ENCODE peak calls at places on chromosomes 13 and 19, in seven cellular contexts. S, B, T, K, D, G and R are unnamed samples.

GRCh38 chr13:59250276-59250990 is 913.3 kb downstream of the DIAPH3 start:
- DNase-seq in S (no peak), B (no peak), T (no peak), K (no peak), D (no peak), G (no peak), R (no peak)

GRCh38 chr13:109840201-109840892 is 54.0 kb upstream of the IRS2 start:
- DNase-seq in S (peak; percentile 59), B (peak; percentile 81), T (no peak), K (no peak), D (no peak), G (no peak), R (peak; percentile 49)

GRCh38 chr13:37109080-37109678 is 3.7 kb upstream of the CSNK1A1L start:
- DNase-seq in S (peak; percentile 85), B (peak; percentile 45), T (no peak), K (no peak), D (no peak), G (no peak), R (peak; percentile 55)

GRCh38 chr19:1268392-1269064 is 604 bp upstream of the CIRBP start:
- DNase-seq in S (no peak), B (no peak), T (no peak), K (no peak), D (no peak), G (peak; percentile 48), R (no peak)

GRCh38 chr19:17475541-17476115 is 5.3 kb downstream of the SLC27A1 start:
- DNase-seq in S (peak; percentile 50), B (peak; percentile 75), T (peak; percentile 83), K (no peak), D (no peak), G (peak; percentile 74), R (no peak)

GRCh38 chr13:50731400-50731799 is 112.1 kb downstream of the DLEU7 start:
- DNase-seq in S (peak; percentile 88), B (peak; percentile 86), T (no peak), K (no peak), D (no peak), G (no peak), R (peak; percentile 86)

GRCh38 chr19:51469162-51469561 is 9.2 kb upstream of the CEACAM18 start:
- DNase-seq in S (no peak), B (no peak), T (no peak), K (no peak), D (no peak), G (no peak), R (no peak)

GRCh38 chr19:3132971-3133792 is 2.7 kb upstream of the GNA15 start:
- DNase-seq in S (peak; percentile 37), B (peak; percentile 48), T (no peak), K (peak; percentile 81), D (peak; percentile 59), G (no peak), R (no peak)

GRCh38 chr19:16899566-16900075 is 10.8 kb downstream of the F2RL3 start:
- DNase-seq in S (peak; percentile 49), B (no peak), T (no peak), K (peak; percentile 80), D (no peak), G (no peak), R (peak; percentile 62)

GRCh38 chr13:93715866-93716265 is 489.3 kb downstream of the GPC6 start:
- DNase-seq in S (peak; percentile 24), B (no peak), T (no peak), K (no peak), D (no peak), G (no peak), R (peak; percentile 44)

GRCh38 chr19:50794778-50795664 is 4.8 kb downstream of the ACP4 start:
- DNase-seq in S (no peak), B (no peak), T (no peak), K (no peak), D (no peak), G (no peak), R (peak; percentile 39)

GRCh38 chr13:111586291-111586690 is 265.8 kb downstream of the TEX29 start:
- DNase-seq in S (no peak), B (no peak), T (no peak), K (no peak), D (no peak), G (no peak), R (no peak)

GRCh38 chr13:37263881-37264280 is 158.4 kb upstream of the CSNK1A1L start:
- DNase-seq in S (no peak), B (no peak), T (no peak), K (no peak), D (no peak), G (no peak), R (no peak)

GRCh38 chr13:50576156-50576555 is 267.3 kb downstream of the DLEU7 start:
- DNase-seq in S (no peak), B (no peak), T (peak; percentile 78), K (no peak), D (no peak), G (peak; percentile 83), R (no peak)

GRCh38 chr19:35271546-35271945 is 2.8 kb downstream of the USF2 start:
- DNase-seq in S (no peak), B (no peak), T (no peak), K (no peak), D (no peak), G (no peak), R (no peak)

GRCh38 chr13:27371932-27372331 is 52.5 kb upstream of the GTF3A start:
- DNase-seq in S (no peak), B (no peak), T (peak; percentile 94), K (no peak), D (no peak), G (peak; percentile 93), R (no peak)

GRCh38 chr19:12126707-12127106 is 13.4 kb downstream of the ZNF20 start:
- DNase-seq in S (peak; percentile 47), B (no peak), T (peak; percentile 17), K (no peak), D (peak; percentile 11), G (no peak), R (peak; percentile 6)

GRCh38 chr13:111204438-111205177 is 89.5 kb downstream of the ARHGEF7 start:
- DNase-seq in S (peak; percentile 76), B (peak; percentile 70), T (peak; percentile 55), K (no peak), D (no peak), G (no peak), R (peak; percentile 76)

GRCh38 chr19:51091895-51092873 is 9.5 kb upstream of the KLK14 start:
- DNase-seq in S (no peak), B (no peak), T (no peak), K (no peak), D (no peak), G (no peak), R (no peak)

GRCh38 chr19:3580156-3580955 is 4.9 kb upstream of the GIPC3 start:
- DNase-seq in S (peak; percentile 97), B (peak; percentile 98), T (no peak), K (no peak), D (no peak), G (no peak), R (peak; percentile 81)

GRCh38 chr13:77310579-77311279 is 16.2 kb downstream of the MYCBP2 start:
- DNase-seq in S (peak; percentile 31), B (no peak), T (no peak), K (no peak), D (no peak), G (no peak), R (no peak)

GRCh38 chr19:6126335-6126974 is 9.0 kb upstream of the ACSBG2 start:
- DNase-seq in S (peak; percentile 81), B (peak; percentile 63), T (no peak), K (peak; percentile 60), D (no peak), G (no peak), R (peak; percentile 81)

GRCh38 chr19:8490395-8490760 is 12.1 kb downstream of the PRAM1 start:
- DNase-seq in S (no peak), B (no peak), T (no peak), K (no peak), D (no peak), G (no peak), R (no peak)

GRCh38 chr19:8489591-8490394 is 12.6 kb downstream of the PRAM1 start:
- DNase-seq in S (no peak), B (no peak), T (no peak), K (no peak), D (no peak), G (no peak), R (peak; percentile 41)

GRCh38 chr19:8490873-8491272 is 11.6 kb downstream of the PRAM1 start:
- DNase-seq in S (no peak), B (no peak), T (no peak), K (no peak), D (no peak), G (no peak), R (no peak)

GRCh38 chr19:8494158-8494557 is 8.3 kb downstream of the PRAM1 start:
- DNase-seq in S (no peak), B (no peak), T (no peak), K (no peak), D (no peak), G (no peak), R (no peak)

GRCh38 chr19:8491574-8491973 is 10.9 kb downstream of the PRAM1 start:
- DNase-seq in S (no peak), B (no peak), T (no peak), K (no peak), D (no peak), G (no peak), R (no peak)
- TF ChIP-seq CTCF in S (no peak), B (no peak), T (peak; percentile 4), K (no peak), D (no peak), G (no peak), R (no peak)

GRCh38 chr19:33311326-33311682 is 9.0 kb upstream of the CEBPA start:
- DNase-seq in S (no peak), B (no peak), T (peak; percentile 58), K (peak; percentile 16), D (no peak), G (peak; percentile 64), R (no peak)
- TF ChIP-seq CTCF in S (no peak), B (no peak), T (peak; percentile 72), K (peak; percentile 21), D (no peak), G (peak; percentile 32), R (no peak)

GRCh38 chr19:31627824-31628223 is 278.6 kb upstream of the TSHZ3 start:
- DNase-seq in S (no peak), B (no peak), T (no peak), K (no peak), D (no peak), G (no peak), R (no peak)

GRCh38 chr19:31629936-31630335 is 280.7 kb upstream of the TSHZ3 start:
- DNase-seq in S (no peak), B (no peak), T (no peak), K (no peak), D (no peak), G (no peak), R (no peak)

GRCh38 chr19:31633014-31633413 is 283.8 kb upstream of the TSHZ3 start:
- DNase-seq in S (no peak), B (no peak), T (no peak), K (no peak), D (no peak), G (no peak), R (no peak)
- TF ChIP-seq CTCF in S (no peak), B (no peak), T (no peak), K (no peak), D (no peak), G (no peak), R (no peak)

DNA sequence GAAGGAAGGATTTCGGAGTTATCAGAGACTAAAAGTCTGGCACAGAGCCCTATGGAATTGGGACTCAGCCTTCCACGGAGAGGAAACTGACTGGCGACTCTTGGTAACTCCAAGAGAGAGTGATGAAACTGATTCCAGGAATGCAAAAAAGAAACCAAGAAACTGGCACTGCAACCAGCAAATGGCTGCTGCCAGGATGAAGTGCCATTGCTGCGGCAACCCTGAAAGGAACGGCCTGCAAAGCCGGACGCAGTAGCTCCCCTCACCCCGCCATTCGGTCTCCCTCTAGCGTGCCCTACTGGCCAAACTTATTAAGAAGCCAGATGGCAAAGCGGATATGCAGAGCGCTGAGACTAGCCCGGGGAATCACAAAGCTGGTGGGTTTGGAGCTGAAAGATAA is 236.0 kb downstream of the PCDH9 start:
- DNase-seq in S (peak; percentile 83), B (peak; percentile 81), T (peak; percentile 68), K (peak; percentile 41), D (no peak), G (peak; percentile 57), R (peak; percentile 70)
- TF ChIP-seq CTCF in S (peak; percentile 85), B (peak; percentile 76), T (peak; percentile 65), K (peak; percentile 50), D (no peak), G (peak; percentile 50), R (peak; percentile 42)